ENCODE peak calls at places on chromosome 9, in five cellular contexts. One of them, this sample, is unnamed.

GRCh38 chr9:121503443-121503842 is 3.8 kb upstream of the GGTA1 start:
- DNase-seq in stimulated activated CD4-positive, alpha-beta T cell treated with anti-CD3 and anti-CD28 coated beads, Interleukin-12 subunit alpha, Interleukin-12 subunit beta, amount 100 ng/mL, for 48 hours: no peak
- DNase-seq in NCI-H1436: no peak
- DNase-seq in H7: no peak
- DNase-seq in T1000: no peak
- DNase-seq in this sample: no peak

GRCh38 chr9:34321451-34321850 is 7.6 kb downstream of the KIF24 start:
- DNase-seq in NCI-H1436: no peak
- DNase-seq in stimulated activated CD4-positive, alpha-beta T cell treated with anti-CD3 and anti-CD28 coated beads, Interleukin-12 subunit alpha, Interleukin-12 subunit beta, amount 100 ng/mL, for 48 hours: no peak
- DNase-seq in H7: no peak
- DNase-seq in T1000: no peak
- DNase-seq in this sample: no peak

GRCh38 chr9:106893088-106893487 is 30.1 kb downstream of the ZNF462 start:
- DNase-seq in H7: no peak
- DNase-seq in T1000: peak
- DNase-seq in stimulated activated CD4-positive, alpha-beta T cell treated with anti-CD3 and anti-CD28 coated beads, Interleukin-12 subunit alpha, Interleukin-12 subunit beta, amount 100 ng/mL, for 48 hours: no peak
- DNase-seq in NCI-H1436: no peak
- DNase-seq in this sample: no peak

GRCh38 chr9:21392270-21392669 is 7.1 kb upstream of the IFNA2 start:
- DNase-seq in H7: peak
- DNase-seq in T1000: no peak
- DNase-seq in stimulated activated CD4-positive, alpha-beta T cell treated with anti-CD3 and anti-CD28 coated beads, Interleukin-12 subunit alpha, Interleukin-12 subunit beta, amount 100 ng/mL, for 48 hours: no peak
- DNase-seq in NCI-H1436: no peak
- DNase-seq in this sample: no peak

GRCh38 chr9:133382507-133383141 is 6.5 kb downstream of the STKLD1 start:
- DNase-seq in T1000: no peak
- DNase-seq in stimulated activated CD4-positive, alpha-beta T cell treated with anti-CD3 and anti-CD28 coated beads, Interleukin-12 subunit alpha, Interleukin-12 subunit beta, amount 100 ng/mL, for 48 hours: no peak
- DNase-seq in H7: no peak
- DNase-seq in NCI-H1436: no peak
- DNase-seq in this sample: no peak

GRCh38 chr9:13688990-13689600 is 409.6 kb upstream of the MPDZ start:
- DNase-seq in H7: peak
- DNase-seq in T1000: no peak
- DNase-seq in NCI-H1436: no peak
- DNase-seq in stimulated activated CD4-positive, alpha-beta T cell treated with anti-CD3 and anti-CD28 coated beads, Interleukin-12 subunit alpha, Interleukin-12 subunit beta, amount 100 ng/mL, for 48 hours: no peak
- DNase-seq in this sample: peak

GRCh38 chr9:87193925-87194380 is 246.6 kb upstream of the GAS1 start:
- DNase-seq in stimulated activated CD4-positive, alpha-beta T cell treated with anti-CD3 and anti-CD28 coated beads, Interleukin-12 subunit alpha, Interleukin-12 subunit beta, amount 100 ng/mL, for 48 hours: no peak
- DNase-seq in T1000: peak
- DNase-seq in NCI-H1436: no peak
- DNase-seq in H7: no peak
- DNase-seq in this sample: no peak

GRCh38 chr9:126232461-126232860 is 94.2 kb upstream of the MVB12B start:
- DNase-seq in stimulated activated CD4-positive, alpha-beta T cell treated with anti-CD3 and anti-CD28 coated beads, Interleukin-12 subunit alpha, Interleukin-12 subunit beta, amount 100 ng/mL, for 48 hours: no peak
- DNase-seq in NCI-H1436: no peak
- DNase-seq in T1000: no peak
- DNase-seq in H7: no peak
- DNase-seq in this sample: no peak

GRCh38 chr9:78821126-78821822 is 524.3 kb downstream of the PSAT1 start:
- DNase-seq in H7: peak
- DNase-seq in NCI-H1436: peak
- DNase-seq in T1000: no peak
- DNase-seq in stimulated activated CD4-positive, alpha-beta T cell treated with anti-CD3 and anti-CD28 coated beads, Interleukin-12 subunit alpha, Interleukin-12 subunit beta, amount 100 ng/mL, for 48 hours: peak
- DNase-seq in this sample: peak

This sample was measured in NCI-H2081.